ENCODE peak calls at places on chromosomes 1 and 21, in seven cellular contexts. X is mammary epithelial cell; N is nephron progenitor cell; E is CD8-positive, alpha-beta T cell; M is epithelial cell of esophagus; B is PC-3; A is fibroblast of pulmonary artery. Z is an unnamed sample.

GRCh38 chr1:164651378-164651951 is 92.5 kb downstream of the PBX1 start:
- DNase-seq in X (no peak), N (no peak), E (no peak), M (no peak), B (no peak), A (peak), Z (no peak)

GRCh38 chr1:24793762-24794161 is 48.5 kb downstream of the CLIC4 start:
- DNase-seq in X (no peak), N (no peak), E (no peak), M (no peak), B (no peak), A (peak), Z (no peak)

GRCh38 chr1:89781494-89782126 is 39.2 kb upstream of the LRRC8D start:
- DNase-seq in X (no peak), N (no peak), E (peak), M (no peak), B (no peak), A (peak), Z (no peak)

GRCh38 chr1:167584581-167584980 is 31.0 kb upstream of the CREG1 start:
- DNase-seq in X (no peak), N (no peak), E (no peak), M (no peak), B (no peak), A (peak), Z (no peak)

GRCh38 chr1:197356723-197357533 is 88.9 kb downstream of the CRB1 start:
- DNase-seq in X (peak), N (peak), E (no peak), M (peak), B (peak), A (peak), Z (peak)

GRCh38 chr1:28756846-28757245 is 20.1 kb downstream of the YTHDF2 start:
- DNase-seq in X (no peak), N (no peak), E (no peak), M (no peak), B (peak), A (peak), Z (no peak)

GRCh38 chr21:35563885-35564451 is 496.4 kb downstream of the SETD4 start:
- DNase-seq in X (no peak), N (peak), E (no peak), M (no peak), B (no peak), A (peak), Z (no peak)

GRCh38 chr1:172990598-172991215 is 60.0 kb downstream of the TNFSF18 start:
- DNase-seq in X (no peak), N (no peak), E (no peak), M (no peak), B (peak), A (peak), Z (no peak)

GRCh38 chr1:181086926-181087325 is 1.6 kb upstream of the IER5 start:
- DNase-seq in X (peak), N (no peak), E (no peak), M (peak), B (peak), A (peak), Z (peak)

GRCh38 chr1:247362074-247362597 is 30.5 kb upstream of the ZNF496 start:
- DNase-seq in X (no peak), N (no peak), E (no peak), M (no peak), B (no peak), A (no peak), Z (no peak)

GRCh38 chr1:62045579-62045978 is 149.1 kb upstream of the L1TD1 start:
- DNase-seq in X (peak), N (no peak), E (no peak), M (peak), B (no peak), A (peak), Z (peak)

GRCh38 chr1:203459671-203460201 is 15.9 kb upstream of the PRELP start:
- DNase-seq in X (no peak), N (no peak), E (no peak), M (no peak), B (no peak), A (no peak), Z (no peak)

GRCh38 chr1:199746985-199747384 is 280.5 kb upstream of the NR5A2 start:
- DNase-seq in X (no peak), N (no peak), E (no peak), M (no peak), B (no peak), A (no peak), Z (no peak)

GRCh38 chr1:102434421-102434820 is 437.7 kb upstream of the OLFM3 start:
- DNase-seq in X (peak), N (peak), E (no peak), M (peak), B (peak), A (peak), Z (no peak)

GRCh38 chr21:33854604-33855003 is 61.0 kb downstream of the ATP5PO start:
- DNase-seq in X (peak), N (no peak), E (no peak), M (peak), B (peak), A (no peak), Z (peak)

GRCh38 chr1:41799723-41800122 is 119.0 kb downstream of the HIVEP3 start:
- DNase-seq in X (peak), N (no peak), E (no peak), M (peak), B (peak), A (no peak), Z (peak)

GRCh38 chr1:160985723-160986122 is 31.1 kb upstream of the ITLN2 start:
- DNase-seq in X (no peak), N (no peak), E (no peak), M (no peak), B (no peak), A (no peak), Z (no peak)

DNA sequence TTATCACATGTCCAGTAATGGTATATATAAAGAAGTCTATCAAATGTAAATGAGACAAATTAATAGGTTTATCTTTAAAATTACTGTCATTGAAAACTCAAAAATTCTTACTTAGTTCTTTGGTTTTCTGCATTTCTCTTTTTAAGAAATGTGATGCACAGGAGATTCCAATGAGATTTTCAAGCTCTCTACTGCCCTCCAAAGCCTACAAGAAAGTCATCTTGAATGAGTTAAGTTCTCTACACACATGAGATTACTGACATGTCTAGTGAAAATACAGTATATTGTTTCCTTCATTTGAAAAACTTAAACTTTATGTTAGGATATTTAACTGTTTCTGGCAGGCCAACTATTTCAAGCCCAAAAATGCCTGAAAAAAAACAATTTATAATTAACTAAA is 68.8 kb downstream of the ITGB3BP start:
- DNase-seq in X (no peak), N (no peak), E (no peak), M (peak), B (peak), A (peak), Z (no peak)
- TF ChIP-seq CTCF in X (peak), N (peak), E (no peak), M (peak), B (peak), A (peak), Z (no peak)

GRCh38 chr1:36703526-36704208 is 221.0 kb upstream of the CSF3R start:
- DNase-seq in X (peak), N (peak), E (peak), M (peak), B (peak), A (peak), Z (peak)
- TF ChIP-seq CTCF in X (peak), N (peak), E (peak), M (peak), B (peak), A (peak), Z (peak)

GRCh38 chr1:214958491-214958890 is 124.0 kb upstream of the KCNK2 start:
- DNase-seq in X (no peak), N (no peak), E (no peak), M (no peak), B (no peak), A (no peak), Z (no peak)

GRCh38 chr1:214957330-214958137 is 125.0 kb upstream of the KCNK2 start:
- DNase-seq in X (peak), N (no peak), E (no peak), M (peak), B (peak), A (peak), Z (peak)

GRCh38 chr1:214952648-214953047 is 129.9 kb upstream of the KCNK2 start:
- DNase-seq in X (no peak), N (no peak), E (no peak), M (no peak), B (no peak), A (no peak), Z (no peak)
- TF ChIP-seq CTCF in X (no peak), N (no peak), E (no peak), M (no peak), B (peak), A (no peak), Z (no peak)

GRCh38 chr1:21669287-21670058 is at the start of gene RAP1GAP:
- DNase-seq in X (no peak), N (peak), E (no peak), M (peak), B (no peak), A (no peak), Z (no peak)
- TF ChIP-seq CTCF in X (no peak), N (no peak), E (no peak), M (no peak), B (no peak), A (no peak), Z (no peak)

GRCh38 chr1:33168556-33169289 is 13.1 kb downstream of the TRIM62 start:
- DNase-seq in X (no peak), N (no peak), E (no peak), M (no peak), B (no peak), A (no peak), Z (no peak)
- TF ChIP-seq CTCF in X (no peak), N (no peak), E (no peak), M (no peak), B (no peak), A (no peak), Z (no peak)

DNA sequence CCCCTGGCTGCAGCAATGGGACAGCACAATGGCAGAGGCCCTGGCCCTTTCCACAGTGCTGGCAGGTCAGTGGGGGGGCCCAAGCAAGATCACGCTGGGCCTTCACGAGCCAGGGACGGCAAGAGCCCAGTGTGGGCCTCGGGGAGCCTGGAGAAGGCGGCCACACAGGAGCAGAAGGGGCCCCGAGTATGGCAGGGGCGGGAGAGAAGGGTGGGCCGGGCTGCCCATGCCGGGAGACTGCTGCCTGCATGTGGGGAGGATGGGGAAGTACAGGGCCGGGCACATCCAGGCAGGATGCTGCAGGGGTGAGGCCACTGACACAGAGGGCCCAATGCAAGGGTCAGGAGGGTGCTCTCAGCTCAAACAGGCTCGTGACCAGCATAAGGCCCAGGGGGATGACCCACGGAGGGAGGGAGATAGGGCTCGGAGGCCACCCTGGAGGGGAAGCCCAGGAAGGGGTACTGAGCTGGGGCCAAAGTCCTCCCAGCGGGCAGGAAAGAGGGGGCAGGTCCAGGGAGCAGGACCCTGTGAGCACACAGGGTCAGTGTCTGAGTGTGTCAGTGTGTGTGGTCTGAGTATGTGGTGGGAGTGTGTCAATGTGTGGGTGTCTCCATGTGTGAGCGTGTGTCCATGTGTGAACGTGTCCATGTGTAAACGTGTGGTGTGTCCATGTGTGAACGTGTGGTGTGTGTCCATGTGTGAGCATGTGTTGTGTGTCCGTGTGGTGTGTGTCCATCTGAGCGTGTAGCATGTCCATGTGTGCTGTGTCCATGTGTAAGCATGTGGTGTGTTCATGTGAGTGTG is 13.1 kb downstream of the SLC19A1 start:
- DNase-seq in X (no peak), N (no peak), E (no peak), M (no peak), B (no peak), A (no peak), Z (no peak)
- TF ChIP-seq CTCF in X (no peak), N (no peak), E (no peak), M (no peak), B (no peak), A (no peak), Z (no peak)

GRCh38 chr1:47002211-47002610 is 21.3 kb upstream of the CYP4X1 start:
- DNase-seq in X (no peak), N (no peak), E (no peak), M (peak), B (peak), A (no peak), Z (peak)
- TF ChIP-seq CTCF in X (peak), N (peak), E (no peak), M (peak), B (peak), A (peak), Z (peak)

DNA sequence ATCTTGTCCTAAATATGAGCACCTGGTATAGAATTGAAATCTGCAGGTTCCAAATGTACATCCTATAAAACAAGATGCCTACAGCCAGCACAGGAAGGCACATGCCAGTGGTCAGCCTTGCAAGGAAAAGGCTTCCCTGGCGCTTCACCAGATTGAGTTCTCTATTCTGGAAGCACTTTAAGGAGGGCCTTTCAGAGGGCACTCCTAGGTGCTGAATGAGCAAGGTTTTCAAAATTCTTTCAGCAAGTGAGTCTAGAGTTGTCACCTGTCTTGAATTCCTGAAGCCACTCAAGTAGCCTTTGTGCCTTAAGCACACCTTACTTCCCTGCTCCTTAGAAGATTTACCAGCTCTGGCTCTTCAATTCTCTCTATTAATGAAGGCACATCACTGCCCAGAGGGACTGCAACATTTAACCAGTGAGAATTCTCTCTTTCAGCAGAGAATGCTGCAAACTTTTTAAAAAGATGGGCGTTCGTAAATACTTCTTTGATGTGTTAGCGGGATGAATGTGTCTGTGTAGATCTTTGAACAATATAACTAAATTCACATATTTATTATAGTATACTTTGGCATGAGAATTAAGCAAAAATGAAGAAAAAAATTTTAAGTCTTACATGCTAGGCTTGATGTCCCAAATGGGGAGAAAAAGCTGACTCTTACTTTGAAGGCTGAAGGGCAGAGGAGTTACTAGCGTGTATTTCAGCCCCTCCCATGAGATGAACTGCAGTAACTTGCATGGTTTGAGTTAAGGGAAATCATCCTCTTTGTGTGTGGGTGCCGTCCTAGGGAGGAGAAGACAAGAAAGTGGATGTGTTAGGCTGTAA is 162.0 kb downstream of the NTPCR start:
- DNase-seq in X (no peak), N (no peak), E (no peak), M (no peak), B (peak), A (peak), Z (no peak)
- TF ChIP-seq CTCF in X (no peak), N (no peak), E (no peak), M (no peak), B (no peak), A (no peak), Z (no peak)

GRCh38 chr1:87331319-87332269 is 2.9 kb downstream of the LMO4 start:
- DNase-seq in X (peak), N (peak), E (no peak), M (peak), B (peak), A (peak), Z (peak)
- TF ChIP-seq CTCF in X (peak), N (no peak), E (no peak), M (no peak), B (peak), A (peak), Z (no peak)

GRCh38 chr1:20983297-20983889 is 193.3 kb downstream of the EIF4G3 start:
- DNase-seq in X (no peak), N (no peak), E (no peak), M (no peak), B (peak), A (no peak), Z (no peak)
- TF ChIP-seq CTCF in X (no peak), N (no peak), E (no peak), M (no peak), B (peak), A (no peak), Z (no peak)

Z was measured in RWPE1.